ENCODE peak calls at places on chromosomes 11 and 22, in five cellular contexts. One of them, this sample, is unnamed.

GRCh38 chr11:18748766-18749375 is 22.9 kb upstream of the IGSF22 start:
- DNase-seq in prostate gland: no peak
- DNase-seq in mammary epithelial cell: no peak
- DNase-seq in CD8-positive, alpha-beta memory T cell: no peak
- DNase-seq in right cardiac atrium: no peak
- DNase-seq in this sample: no peak

GRCh38 chr22:26524870-26525269 is 12.6 kb upstream of the TFIP11 start:
- DNase-seq in mammary epithelial cell: no peak
- DNase-seq in right cardiac atrium: no peak
- DNase-seq in prostate gland: no peak
- DNase-seq in CD8-positive, alpha-beta memory T cell: no peak
- DNase-seq in this sample: no peak

GRCh38 chr22:36344106-36344827 is 43.5 kb downstream of the MYH9 start:
- DNase-seq in mammary epithelial cell: no peak
- DNase-seq in CD8-positive, alpha-beta memory T cell: no peak
- DNase-seq in right cardiac atrium: no peak
- DNase-seq in prostate gland: no peak
- DNase-seq in this sample: no peak

GRCh38 chr11:106391771-106392412 is 314.4 kb downstream of the AASDHPPT start:
- DNase-seq in CD8-positive, alpha-beta memory T cell: no peak
- DNase-seq in prostate gland: no peak
- DNase-seq in mammary epithelial cell: peak; percentile 12
- DNase-seq in right cardiac atrium: no peak
- DNase-seq in this sample: no peak

GRCh38 chr11:28619870-28620540 is 511.8 kb downstream of the METTL15 start:
- DNase-seq in right cardiac atrium: no peak
- DNase-seq in CD8-positive, alpha-beta memory T cell: no peak
- DNase-seq in mammary epithelial cell: peak; percentile 62
- DNase-seq in prostate gland: no peak
- DNase-seq in this sample: no peak

GRCh38 chr11:106077609-106078517 is at the start of gene AASDHPPT:
- DNase-seq in mammary epithelial cell: peak; percentile 55
- DNase-seq in prostate gland: peak; percentile 30
- DNase-seq in CD8-positive, alpha-beta memory T cell: no peak
- DNase-seq in right cardiac atrium: no peak
- DNase-seq in this sample: no peak

GRCh38 chr22:49930128-49930527 is 11.7 kb downstream of the CRELD2 start:
- DNase-seq in prostate gland: no peak
- DNase-seq in mammary epithelial cell: no peak
- DNase-seq in right cardiac atrium: peak; percentile 46
- DNase-seq in CD8-positive, alpha-beta memory T cell: no peak
- DNase-seq in this sample: no peak

GRCh38 chr22:42560781-42561180 is 7.0 kb downstream of the SERHL2 start:
- DNase-seq in mammary epithelial cell: no peak
- DNase-seq in prostate gland: no peak
- DNase-seq in CD8-positive, alpha-beta memory T cell: no peak
- DNase-seq in right cardiac atrium: no peak
- DNase-seq in this sample: no peak

GRCh38 chr11:18617688-18618340 is 16.3 kb downstream of the SPTY2D1 start:
- DNase-seq in right cardiac atrium: no peak
- DNase-seq in mammary epithelial cell: no peak
- DNase-seq in prostate gland: no peak
- DNase-seq in CD8-positive, alpha-beta memory T cell: peak; percentile 21
- DNase-seq in this sample: peak; percentile 61

GRCh38 chr22:35480143-35480542 is 60.5 kb upstream of the RASD2 start:
- DNase-seq in mammary epithelial cell: no peak
- DNase-seq in prostate gland: peak; percentile 90
- DNase-seq in CD8-positive, alpha-beta memory T cell: no peak
- DNase-seq in right cardiac atrium: peak; percentile 41
- DNase-seq in this sample: no peak

GRCh38 chr11:6619021-6619745 is at the start of gene TPP1:
- DNase-seq in right cardiac atrium: peak; percentile 92
- DNase-seq in prostate gland: peak; percentile 96
- DNase-seq in mammary epithelial cell: peak; percentile 94
- DNase-seq in CD8-positive, alpha-beta memory T cell: peak; percentile 91
- DNase-seq in this sample: peak; percentile 91

GRCh38 chr22:35172452-35172851 is 84.8 kb upstream of the HMGXB4 start:
- DNase-seq in right cardiac atrium: no peak
- DNase-seq in CD8-positive, alpha-beta memory T cell: no peak
- DNase-seq in prostate gland: no peak
- DNase-seq in mammary epithelial cell: no peak
- DNase-seq in this sample: no peak

GRCh38 chr11:78313898-78314297 is 103.7 kb downstream of the GAB2 start:
- DNase-seq in right cardiac atrium: no peak
- DNase-seq in mammary epithelial cell: peak; percentile 9
- DNase-seq in CD8-positive, alpha-beta memory T cell: no peak
- DNase-seq in prostate gland: no peak
- DNase-seq in this sample: no peak

GRCh38 chr22:30405731-30406130 is 8.9 kb downstream of the SEC14L2 start:
- DNase-seq in mammary epithelial cell: no peak
- DNase-seq in prostate gland: no peak
- DNase-seq in right cardiac atrium: no peak
- DNase-seq in CD8-positive, alpha-beta memory T cell: no peak
- DNase-seq in this sample: no peak

GRCh38 chr11:101583180-101584128 is at the start of gene TRPC6:
- DNase-seq in mammary epithelial cell: peak; percentile 7
- DNase-seq in CD8-positive, alpha-beta memory T cell: no peak
- DNase-seq in prostate gland: peak; percentile 39
- DNase-seq in right cardiac atrium: peak; percentile 22
- DNase-seq in this sample: no peak

GRCh38 chr11:72634016-72634415 is 40.2 kb downstream of the PDE2A start:
- DNase-seq in CD8-positive, alpha-beta memory T cell: no peak
- DNase-seq in right cardiac atrium: no peak
- DNase-seq in prostate gland: no peak
- DNase-seq in mammary epithelial cell: no peak
- DNase-seq in this sample: no peak

GRCh38 chr11:72633068-72633467 is 41.2 kb downstream of the PDE2A start:
- DNase-seq in mammary epithelial cell: no peak
- DNase-seq in prostate gland: no peak
- DNase-seq in right cardiac atrium: no peak
- DNase-seq in CD8-positive, alpha-beta memory T cell: no peak
- DNase-seq in this sample: no peak

GRCh38 chr11:72635309-72635915 is 38.8 kb downstream of the PDE2A start:
- DNase-seq in prostate gland: no peak
- DNase-seq in mammary epithelial cell: no peak
- DNase-seq in right cardiac atrium: no peak
- DNase-seq in CD8-positive, alpha-beta memory T cell: no peak
- DNase-seq in this sample: no peak

GRCh38 chr11:72635931-72636330 is 38.3 kb downstream of the PDE2A start:
- DNase-seq in prostate gland: no peak
- DNase-seq in CD8-positive, alpha-beta memory T cell: no peak
- DNase-seq in right cardiac atrium: no peak
- DNase-seq in mammary epithelial cell: no peak
- DNase-seq in this sample: no peak

GRCh38 chr11:72634472-72635095 is 39.6 kb downstream of the PDE2A start:
- DNase-seq in prostate gland: no peak
- DNase-seq in mammary epithelial cell: no peak
- DNase-seq in right cardiac atrium: peak; percentile 52
- DNase-seq in CD8-positive, alpha-beta memory T cell: no peak
- DNase-seq in this sample: no peak
- H3K27ac ChIP-seq in prostate gland: no peak overlapping the region
- H3K27ac ChIP-seq in mammary epithelial cell: no peak overlapping the region
- H3K27ac ChIP-seq in right cardiac atrium: peak overlapping the region; percentile 46
- H3K27ac ChIP-seq in CD8-positive, alpha-beta memory T cell: no peak overlapping the region
- H3K27ac ChIP-seq in this sample: no peak overlapping the region

GRCh38 chr11:13000721-13001120 is 8.4 kb upstream of the RASSF10 start:
- DNase-seq in right cardiac atrium: no peak
- DNase-seq in mammary epithelial cell: no peak
- DNase-seq in prostate gland: no peak
- DNase-seq in CD8-positive, alpha-beta memory T cell: no peak
- DNase-seq in this sample: no peak
- H3K27me3 ChIP-seq in right cardiac atrium: peaks cover 3% of the 10 kb centered on the region
- H3K27me3 ChIP-seq in mammary epithelial cell: no peaks in the 10 kb centered on the region
- H3K27me3 ChIP-seq in prostate gland: no peaks in the 10 kb centered on the region
- H3K27me3 ChIP-seq in CD8-positive, alpha-beta memory T cell: no peaks in the 10 kb centered on the region
- H3K27me3 ChIP-seq in this sample: no peaks in the 10 kb centered on the region

GRCh38 chr22:44861245-44861644 is 108.9 kb downstream of the ARHGAP8 start:
- DNase-seq in prostate gland: no peak
- DNase-seq in mammary epithelial cell: no peak
- DNase-seq in right cardiac atrium: no peak
- DNase-seq in CD8-positive, alpha-beta memory T cell: no peak
- DNase-seq in this sample: no peak

GRCh38 chr22:44862281-44862680 is 109.9 kb downstream of the ARHGAP8 start:
- DNase-seq in right cardiac atrium: no peak
- DNase-seq in CD8-positive, alpha-beta memory T cell: no peak
- DNase-seq in mammary epithelial cell: no peak
- DNase-seq in prostate gland: no peak
- DNase-seq in this sample: no peak

GRCh38 chr22:44862981-44863860 is 110.8 kb downstream of the ARHGAP8 start:
- DNase-seq in right cardiac atrium: no peak
- DNase-seq in prostate gland: no peak
- DNase-seq in CD8-positive, alpha-beta memory T cell: no peak
- DNase-seq in mammary epithelial cell: no peak
- DNase-seq in this sample: no peak

GRCh38 chr22:44859641-44860040 is 107.3 kb downstream of the ARHGAP8 start:
- DNase-seq in mammary epithelial cell: no peak
- DNase-seq in right cardiac atrium: no peak
- DNase-seq in prostate gland: no peak
- DNase-seq in CD8-positive, alpha-beta memory T cell: no peak
- DNase-seq in this sample: no peak

DNA sequence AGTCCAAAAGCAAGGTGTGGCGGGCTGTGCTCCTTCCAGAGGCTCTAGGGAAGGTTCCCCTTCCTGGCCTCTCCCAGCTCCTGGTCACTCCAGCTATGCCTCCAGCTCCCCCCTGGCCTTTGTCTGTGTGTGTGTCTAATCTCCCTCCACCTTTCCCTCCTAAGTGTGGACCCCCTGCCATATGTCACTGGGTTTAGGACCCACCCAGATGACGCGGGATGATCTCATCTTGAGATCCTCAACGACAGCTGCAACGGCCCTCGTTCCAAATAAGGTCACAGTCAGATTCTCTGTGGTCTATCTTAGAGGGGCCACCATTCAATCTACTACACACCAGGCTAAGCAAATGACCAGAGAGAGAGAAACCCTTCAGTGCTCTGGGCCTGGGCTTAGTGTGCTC is 107.9 kb downstream of the ARHGAP8 start:
- DNase-seq in mammary epithelial cell: no peak
- DNase-seq in CD8-positive, alpha-beta memory T cell: no peak
- DNase-seq in right cardiac atrium: no peak
- DNase-seq in prostate gland: no peak
- DNase-seq in this sample: no peak
- H3K4me3 ChIP-seq in mammary epithelial cell: no peak overlapping the region
- H3K4me3 ChIP-seq in CD8-positive, alpha-beta memory T cell: no peak overlapping the region
- H3K4me3 ChIP-seq in right cardiac atrium: no peak overlapping the region
- H3K4me3 ChIP-seq in prostate gland: no peak overlapping the region
- H3K4me3 ChIP-seq in this sample: no peak overlapping the region

GRCh38 chr11:45917286-45917622 is 423 bp downstream of the PEX16 start:
- DNase-seq in right cardiac atrium: no peak
- DNase-seq in CD8-positive, alpha-beta memory T cell: no peak
- DNase-seq in mammary epithelial cell: no peak
- DNase-seq in prostate gland: no peak
- DNase-seq in this sample: no peak
- H3K27ac ChIP-seq in right cardiac atrium: peak overlapping the region; percentile 88
- H3K27ac ChIP-seq in CD8-positive, alpha-beta memory T cell: peak overlapping the region; percentile 90
- H3K27ac ChIP-seq in mammary epithelial cell: peak overlapping the region; percentile 56
- H3K27ac ChIP-seq in prostate gland: peak overlapping the region; percentile 90
- H3K27ac ChIP-seq in this sample: peak overlapping the region; percentile 89

GRCh38 chr22:47344414-47344813 is 582.0 kb downstream of the TBC1D22A start:
- DNase-seq in right cardiac atrium: no peak
- DNase-seq in prostate gland: no peak
- DNase-seq in mammary epithelial cell: no peak
- DNase-seq in CD8-positive, alpha-beta memory T cell: no peak
- DNase-seq in this sample: no peak
- H3K27me3 ChIP-seq in right cardiac atrium: no peaks in the 10 kb centered on the region
- H3K27me3 ChIP-seq in prostate gland: no peaks in the 10 kb centered on the region
- H3K27me3 ChIP-seq in mammary epithelial cell: no peaks in the 10 kb centered on the region
- H3K27me3 ChIP-seq in CD8-positive, alpha-beta memory T cell: no peaks in the 10 kb centered on the region
- H3K27me3 ChIP-seq in this sample: no peaks in the 10 kb centered on the region

GRCh38 chr22:29309332-29310064 is 3.0 kb downstream of the GAS2L1 start:
- DNase-seq in right cardiac atrium: peak; percentile 65
- DNase-seq in mammary epithelial cell: no peak
- DNase-seq in CD8-positive, alpha-beta memory T cell: no peak
- DNase-seq in prostate gland: no peak
- DNase-seq in this sample: no peak
- H3K4me3 ChIP-seq in right cardiac atrium: no peak overlapping the region
- H3K4me3 ChIP-seq in mammary epithelial cell: no peak overlapping the region
- H3K4me3 ChIP-seq in CD8-positive, alpha-beta memory T cell: no peak overlapping the region
- H3K4me3 ChIP-seq in prostate gland: no peak overlapping the region
- H3K4me3 ChIP-seq in this sample: no peak overlapping the region

GRCh38 chr11:128179512-128179911 is 407.8 kb downstream of the ETS1 start:
- DNase-seq in mammary epithelial cell: no peak
- DNase-seq in prostate gland: no peak
- DNase-seq in right cardiac atrium: no peak
- DNase-seq in CD8-positive, alpha-beta memory T cell: no peak
- DNase-seq in this sample: no peak
- H3K27ac ChIP-seq in mammary epithelial cell: no peak overlapping the region
- H3K27ac ChIP-seq in prostate gland: no peak overlapping the region
- H3K27ac ChIP-seq in right cardiac atrium: no peak overlapping the region
- H3K27ac ChIP-seq in CD8-positive, alpha-beta memory T cell: no peak overlapping the region
- H3K27ac ChIP-seq in this sample: no peak overlapping the region